ENCODE peak calls at places on chromosome 12, in five cellular contexts. J is iris pigment epithelial cell; E is SW 1271; W is stimulated activated naive CD4-positive, alpha-beta T cell; Q is GM13977. Y is an unnamed sample.

GRCh38 chr12:27844427-27845090 is 64.5 kb upstream of the MANSC4 start:
- DNase-seq in J (peak), E (no peak), W (no peak), Q (no peak), Y (no peak)

GRCh38 chr12:115897718-115898117 is 379.8 kb downstream of the MED13L start:
- DNase-seq in J (peak), E (no peak), W (no peak), Q (no peak), Y (no peak)

GRCh38 chr12:62581288-62582064 is 114.8 kb downstream of the MON2 start:
- DNase-seq in J (peak), E (peak), W (peak), Q (peak), Y (peak)

GRCh38 chr12:3342051-3342450 is 149.0 kb upstream of the PRMT8 start:
- DNase-seq in J (peak), E (peak), W (no peak), Q (peak), Y (no peak)

GRCh38 chr12:119938049-119938667 is 50.9 kb upstream of the BICDL1 start:
- DNase-seq in J (peak), E (peak), W (peak), Q (peak), Y (peak)

GRCh38 chr12:31234955-31235867 is 90.7 kb downstream of the SINHCAF start:
- DNase-seq in J (peak), E (peak), W (no peak), Q (no peak), Y (peak)

GRCh38 chr12:90963946-90964345 is 9.0 kb upstream of the CCER1 start:
- DNase-seq in J (no peak), E (no peak), W (no peak), Q (no peak), Y (no peak)

GRCh38 chr12:115166698-115167315 is 482.8 kb upstream of the TBX3 start:
- DNase-seq in J (peak), E (no peak), W (no peak), Q (no peak), Y (no peak)

GRCh38 chr12:43480591-43480990 is 71.4 kb downstream of the ADAMTS20 start:
- DNase-seq in J (no peak), E (no peak), W (no peak), Q (no peak), Y (no peak)

GRCh38 chr12:115216300-115216699 is 532.3 kb upstream of the TBX3 start:
- DNase-seq in J (no peak), E (no peak), W (no peak), Q (no peak), Y (no peak)

GRCh38 chr12:57119694-57120093 is 8.5 kb upstream of the STAT6 start:
- DNase-seq in J (no peak), E (no peak), W (no peak), Q (no peak), Y (no peak)

GRCh38 chr12:76614364-76614763 is 54.8 kb upstream of the OSBPL8 start:
- DNase-seq in J (no peak), E (no peak), W (no peak), Q (no peak), Y (no peak)

GRCh38 chr12:106289196-106289681 is 13.3 kb upstream of the TCP11L2 start:
- DNase-seq in J (peak), E (no peak), W (no peak), Q (no peak), Y (no peak)

GRCh38 chr12:116727902-116728301 is 10.0 kb downstream of the SPRING1 start:
- DNase-seq in J (no peak), E (no peak), W (no peak), Q (no peak), Y (no peak)

GRCh38 chr12:78439666-78440065 is 424.9 kb upstream of the SYT1 start:
- DNase-seq in J (no peak), E (no peak), W (no peak), Q (no peak), Y (no peak)

GRCh38 chr12:124755801-124756148 is 107.9 kb downstream of the SCARB1 start:
- DNase-seq in J (no peak), E (no peak), W (no peak), Q (no peak), Y (no peak)

GRCh38 chr12:47433876-47434275 is 272.0 kb downstream of the RPAP3 start:
- DNase-seq in J (no peak), E (no peak), W (no peak), Q (no peak), Y (no peak)

GRCh38 chr12:12007713-12008231 is 63.0 kb upstream of the BCL2L14 start:
- DNase-seq in J (no peak), E (no peak), W (no peak), Q (no peak), Y (no peak)

GRCh38 chr12:51970904-51971646 is 19.6 kb downstream of the ACVR1B start:
- DNase-seq in J (peak), E (no peak), W (peak), Q (peak), Y (no peak)

GRCh38 chr12:119642986-119643385 is 24.9 kb upstream of the PRKAB1 start:
- DNase-seq in J (no peak), E (no peak), W (no peak), Q (no peak), Y (no peak)

GRCh38 chr12:59736786-59737185 is 141.0 kb downstream of the SLC16A7 start:
- DNase-seq in J (peak), E (no peak), W (no peak), Q (no peak), Y (no peak)

GRCh38 chr12:54053625-54054441 is at the start of gene HOXC4:
- DNase-seq in J (peak), E (peak), W (no peak), Q (no peak), Y (no peak)

GRCh38 chr12:645563-646071 is 17.6 kb downstream of the NINJ2 start:
- DNase-seq in J (peak), E (no peak), W (no peak), Q (no peak), Y (no peak)

GRCh38 chr12:66803972-66804371 is 125.1 kb upstream of the GRIP1 start:
- DNase-seq in J (peak), E (no peak), W (no peak), Q (no peak), Y (no peak)

GRCh38 chr12:4909734-4910501 is at the start of gene KCNA1:
- DNase-seq in J (peak), E (no peak), W (no peak), Q (peak), Y (no peak)

GRCh38 chr12:80196419-80196818 is 97.1 kb downstream of the OTOGL start:
- DNase-seq in J (no peak), E (no peak), W (no peak), Q (no peak), Y (no peak)

GRCh38 chr12:122891661-122892525 is 4.0 kb downstream of the VPS37B start:
- DNase-seq in J (peak), E (no peak), W (no peak), Q (no peak), Y (no peak)

GRCh38 chr12:124568431-124569374 is 1.3 kb upstream of the NCOR2 start:
- DNase-seq in J (peak), E (peak), W (peak), Q (peak), Y (peak)

GRCh38 chr12:66232258-66232657 is 43.2 kb downstream of the IRAK3 start:
- DNase-seq in J (no peak), E (no peak), W (no peak), Q (peak), Y (peak)

GRCh38 chr12:1591029-1591428 is 3.4 kb downstream of the FBXL14 start:
- DNase-seq in J (peak), E (peak), W (peak), Q (peak), Y (peak)

GRCh38 chr12:118238888-118239287 is 103.0 kb downstream of the PEBP1 start:
- DNase-seq in J (no peak), E (no peak), W (no peak), Q (peak), Y (no peak)

GRCh38 chr12:112130461-112130998 is 5.2 kb downstream of the TRAFD1 start:
- DNase-seq in J (peak), E (no peak), W (peak), Q (peak), Y (peak)

GRCh38 chr12:109493090-109493489 is 15.7 kb downstream of the UBE3B start:
- DNase-seq in J (no peak), E (no peak), W (no peak), Q (no peak), Y (no peak)

GRCh38 chr12:112375105-112375504 is 7.1 kb downstream of the HECTD4 start:
- DNase-seq in J (peak), E (no peak), W (no peak), Q (no peak), Y (peak)

GRCh38 chr12:50725011-50725899 is 38.6 kb upstream of the ATF1 start:
- DNase-seq in J (peak), E (no peak), W (no peak), Q (no peak), Y (no peak)

GRCh38 chr12:109244043-109244442 is 65.0 kb downstream of the FOXN4 start:
- DNase-seq in J (no peak), E (no peak), W (no peak), Q (no peak), Y (no peak)

GRCh38 chr12:49933793-49934192 is 16.7 kb upstream of the AQP2 start:
- DNase-seq in J (peak), E (no peak), W (no peak), Q (no peak), Y (no peak)

GRCh38 chr12:89075890-89076591 is 276.3 kb downstream of the DUSP6 start:
- DNase-seq in J (peak), E (no peak), W (no peak), Q (no peak), Y (no peak)

Y was measured in RPMI8226.